ENCODE peak calls at places on chromosome 11, in five cellular contexts. Z is testis, R is Panc1, E is stomach, C is GM23248. M is an unnamed sample.

GRCh38 chr11:47354913-47355282 is 2.4 kb upstream of the MYBPC3 start:
- DNase-seq in Z (no peak), R (no peak), E (no peak), C (no peak), M (no peak)

GRCh38 chr11:65766535-65766934 is 14.2 kb downstream of the AP5B1 start:
- DNase-seq in Z (no peak), R (no peak), E (no peak), C (peak), M (no peak)

GRCh38 chr11:46291441-46292143 is 14.1 kb downstream of the CREB3L1 start:
- DNase-seq in Z (peak), R (no peak), E (peak), C (peak), M (no peak)

GRCh38 chr11:27698872-27699241 is 1.4 kb downstream of the BDNF start:
- DNase-seq in Z (peak), R (no peak), E (peak), C (peak), M (peak)

GRCh38 chr11:129846508-129847335 is 31.1 kb downstream of the TMEM45B start:
- DNase-seq in Z (no peak), R (no peak), E (no peak), C (peak), M (no peak)

GRCh38 chr11:98979212-98979611 is 41.5 kb upstream of the CNTN5 start:
- DNase-seq in Z (no peak), R (no peak), E (no peak), C (no peak), M (no peak)

GRCh38 chr11:65013130-65013691 is 749 bp upstream of the ARL2 start:
- DNase-seq in Z (peak), R (no peak), E (peak), C (peak), M (peak)

GRCh38 chr11:85680897-85681296 is 5.1 kb downstream of the CCDC89 start:
- DNase-seq in Z (no peak), R (no peak), E (no peak), C (no peak), M (no peak)

GRCh38 chr11:66121453-66121852 is 51.4 kb downstream of the PACS1 start:
- DNase-seq in Z (no peak), R (no peak), E (no peak), C (no peak), M (no peak)

GRCh38 chr11:4606231-4607015 is 1.6 kb downstream of the TRIM68 start:
- DNase-seq in Z (no peak), R (no peak), E (no peak), C (peak), M (no peak)

GRCh38 chr11:72781063-72781312 is 12.9 kb downstream of the STARD10 start:
- DNase-seq in Z (no peak), R (no peak), E (peak), C (no peak), M (no peak)

GRCh38 chr11:134637091-134638015 is 225.3 kb upstream of the B3GAT1 start:
- DNase-seq in Z (no peak), R (no peak), E (no peak), C (no peak), M (peak)

GRCh38 chr11:113521737-113522517 is 46.7 kb upstream of the DRD2 start:
- DNase-seq in Z (no peak), R (no peak), E (no peak), C (peak), M (no peak)

GRCh38 chr11:108635106-108635505 is 29.8 kb upstream of the DDX10 start:
- DNase-seq in Z (no peak), R (no peak), E (no peak), C (peak), M (no peak)

GRCh38 chr11:538431-539051 is 1.2 kb downstream of the LRRC56 start:
- DNase-seq in Z (no peak), R (no peak), E (no peak), C (no peak), M (no peak)

GRCh38 chr11:111629499-111629898 is 27.2 kb downstream of the SIK2 start:
- DNase-seq in Z (no peak), R (no peak), E (no peak), C (no peak), M (no peak)

GRCh38 chr11:111620518-111620917 is 18.3 kb downstream of the SIK2 start:
- DNase-seq in Z (no peak), R (no peak), E (no peak), C (no peak), M (no peak)

GRCh38 chr11:111627591-111627990 is 25.3 kb downstream of the SIK2 start:
- DNase-seq in Z (no peak), R (no peak), E (no peak), C (no peak), M (no peak)

GRCh38 chr11:111624602-111625001 is 22.4 kb downstream of the SIK2 start:
- DNase-seq in Z (no peak), R (no peak), E (no peak), C (no peak), M (no peak)

DNA sequence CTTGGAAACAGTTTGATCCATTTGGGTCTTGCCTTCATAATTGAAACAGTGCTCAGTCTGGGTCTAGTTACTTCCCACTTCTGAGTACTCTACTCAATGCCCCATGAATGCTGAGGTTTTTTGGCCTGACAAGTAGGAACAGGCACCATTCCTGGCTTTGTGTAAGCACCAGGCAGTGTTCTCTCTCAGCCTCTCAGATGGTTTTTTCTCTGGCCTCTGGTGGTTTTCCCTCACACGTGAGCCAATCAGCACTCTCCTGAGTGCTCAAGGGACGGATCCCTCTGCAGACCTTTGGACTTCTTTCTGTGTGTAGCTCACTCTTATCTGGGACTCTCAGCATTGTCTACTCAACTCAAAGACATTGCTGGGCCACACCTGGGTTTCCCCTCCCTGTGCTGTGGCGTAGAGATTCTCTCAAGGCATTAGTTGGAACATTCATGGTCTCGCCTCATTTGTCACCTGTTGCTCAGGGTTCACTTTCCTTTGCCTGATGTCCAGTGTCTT is 21.3 kb downstream of the SIK2 start:
- DNase-seq in Z (no peak), R (no peak), E (peak), C (no peak), M (no peak)
- H3K27ac ChIP-seq in Z (no peak), R (no peak), E (peak), C (no peak), M (no peak)

GRCh38 chr11:61955416-61956135 is 5.4 kb downstream of the BEST1 start:
- DNase-seq in Z (no peak), R (no peak), E (no peak), C (peak), M (no peak)

GRCh38 chr11:61954106-61955030 is 4.2 kb downstream of the BEST1 start:
- DNase-seq in Z (no peak), R (no peak), E (no peak), C (peak), M (no peak)

GRCh38 chr11:61957028-61957770 is 7.0 kb downstream of the BEST1 start:
- DNase-seq in Z (no peak), R (no peak), E (no peak), C (no peak), M (no peak)

GRCh38 chr11:61955031-61955415 is 4.9 kb downstream of the BEST1 start:
- DNase-seq in Z (peak), R (no peak), E (no peak), C (peak), M (peak)

GRCh38 chr11:61956191-61957027 is 6.3 kb downstream of the BEST1 start:
- DNase-seq in Z (no peak), R (no peak), E (no peak), C (no peak), M (no peak)
- H3K4me3 ChIP-seq in Z (peak), R (no peak), E (no peak), C (peak), M (peak)

GRCh38 chr11:1749787-1750351 is 526 bp downstream of the IFITM10 start:
- DNase-seq in Z (no peak), R (no peak), E (no peak), C (peak), M (no peak)

GRCh38 chr11:1747753-1748466 is 2.5 kb downstream of the IFITM10 start:
- DNase-seq in Z (no peak), R (no peak), E (no peak), C (peak), M (peak)

GRCh38 chr11:1748467-1749019 is 1.9 kb downstream of the IFITM10 start:
- DNase-seq in Z (no peak), R (no peak), E (no peak), C (peak), M (no peak)

GRCh38 chr11:1750481-1750839 is at the start of gene IFITM10:
- DNase-seq in Z (no peak), R (no peak), E (peak), C (peak), M (no peak)

DNA sequence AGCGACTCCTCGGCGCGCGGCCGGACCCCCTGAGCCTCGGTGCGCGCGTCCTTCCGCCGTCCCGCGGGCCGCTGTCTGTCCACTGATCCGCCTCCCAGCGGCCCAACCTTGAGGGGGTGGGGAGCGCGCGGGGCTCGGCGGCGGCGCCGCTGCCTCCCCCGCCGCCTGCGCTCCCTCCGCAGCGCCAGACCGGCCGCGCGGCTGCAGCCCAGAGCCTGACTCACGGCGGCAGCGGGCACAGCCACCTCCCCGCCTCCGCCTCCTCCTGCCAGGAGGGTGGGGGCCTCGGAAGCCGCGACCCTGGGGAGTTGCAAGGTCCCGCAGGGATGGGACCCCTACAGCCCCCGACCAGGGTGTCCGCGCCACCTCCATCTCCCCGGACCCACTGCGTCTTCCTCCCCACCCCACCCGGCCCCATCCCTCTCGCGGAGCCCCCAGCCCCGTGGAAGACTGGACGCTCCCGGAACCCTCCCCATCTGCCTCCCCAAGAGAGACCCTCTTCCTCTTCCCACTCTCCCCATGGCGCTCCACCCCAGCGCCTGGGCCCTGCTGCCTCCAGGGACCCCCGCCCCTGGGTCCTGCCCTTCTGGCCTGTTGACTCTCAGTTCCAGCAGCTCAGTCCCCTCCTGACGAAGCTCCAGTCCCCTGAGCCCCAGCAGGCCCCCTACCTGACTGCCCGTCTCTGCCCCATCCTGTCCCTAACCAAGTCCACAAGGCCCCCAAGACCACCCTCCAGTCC is 1.2 kb downstream of the IFITM10 start:
- DNase-seq in Z (no peak), R (no peak), E (no peak), C (peak), M (no peak)
- H3K27ac ChIP-seq in Z (no peak), R (peak), E (no peak), C (peak), M (peak)

DNA sequence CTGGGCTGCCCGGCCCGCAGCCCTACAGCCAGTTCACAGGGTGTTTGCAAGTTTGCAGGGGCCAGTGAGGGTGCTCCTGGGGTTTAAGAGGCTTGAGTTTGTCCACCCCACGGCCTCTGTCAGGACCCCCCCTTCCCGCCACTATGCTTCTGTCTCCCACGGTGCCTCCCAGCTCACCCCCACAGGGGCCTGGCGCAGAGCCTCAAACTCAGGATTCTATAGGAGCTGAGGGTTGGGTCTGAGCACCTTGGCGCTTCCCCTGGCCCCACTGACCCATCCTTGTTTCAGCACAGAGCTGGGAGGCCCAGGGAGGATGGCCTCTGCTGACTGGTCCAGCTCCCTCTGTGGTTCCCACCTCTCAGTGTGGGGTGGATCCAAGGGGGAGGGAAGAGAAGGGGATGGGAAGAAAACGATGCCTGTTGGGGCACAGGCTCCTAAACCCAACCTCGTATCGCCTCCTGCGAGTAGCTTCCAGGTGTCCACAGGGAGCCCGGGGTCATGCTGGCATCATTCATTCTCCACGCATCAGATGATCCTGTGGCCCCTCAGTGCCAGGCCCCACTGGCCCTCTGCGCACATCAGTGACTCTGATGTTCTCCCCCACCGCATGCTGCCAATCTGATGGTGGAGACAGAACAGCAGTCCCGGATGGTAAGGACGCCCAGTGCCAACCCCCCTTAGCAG is 5.0 kb downstream of the MYEOV start:
- DNase-seq in Z (no peak), R (no peak), E (no peak), C (peak), M (no peak)
- H3K4me3 ChIP-seq in Z (no peak), R (no peak), E (no peak), C (peak), M (peak)

DNA sequence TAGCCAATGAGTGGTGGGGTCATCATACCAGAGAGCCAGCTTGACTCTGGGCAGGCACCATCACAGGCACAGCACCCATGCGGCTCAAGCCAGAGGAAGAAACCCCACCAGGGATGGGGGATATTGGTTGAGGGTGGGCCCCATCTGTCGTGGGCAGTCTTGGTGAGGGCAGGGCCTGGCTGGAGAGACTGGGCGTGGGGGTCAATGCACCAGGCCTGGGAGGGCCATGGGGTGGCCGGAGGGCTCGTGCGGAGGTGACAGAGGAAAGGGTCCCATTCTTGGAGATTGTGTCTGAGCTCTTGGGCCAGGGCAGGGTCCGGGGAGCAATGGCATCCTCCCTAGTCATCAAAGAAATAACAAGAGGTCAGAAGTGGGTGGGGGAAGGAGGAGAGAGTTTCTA is 1.6 kb upstream of the VSIG2 start:
- DNase-seq in Z (no peak), R (no peak), E (no peak), C (no peak), M (no peak)
- H3K27ac ChIP-seq in Z (no peak), R (no peak), E (peak), C (no peak), M (peak)

GRCh38 chr11:57675176-57675941 is 7.4 kb downstream of the ZDHHC5 start:
- DNase-seq in Z (peak), R (no peak), E (no peak), C (no peak), M (no peak)
- H3K4me3 ChIP-seq in Z (no peak), R (no peak), E (no peak), C (no peak), M (no peak)

GRCh38 chr11:117654281-117654680 is 142.7 kb downstream of the DSCAML1 start:
- DNase-seq in Z (no peak), R (no peak), E (no peak), C (no peak), M (no peak)
- H3K27ac ChIP-seq in Z (no peak), R (no peak), E (no peak), C (no peak), M (no peak)

M was measured in coronary artery.